ENCODE peak calls at places on chromosomes 5 and 9, in four cellular contexts. Q is HCT116, M is K562, Z is transverse colon. S is an unnamed sample.

GRCh38 chr9:125462766-125463384 is 201.2 kb downstream of the GAPVD1 start:
- DNase-seq in Q (no peak), M (no peak), Z (no peak), S (no peak)

GRCh38 chr5:35857606-35858205 is 1.0 kb downstream of the IL7R start:
- DNase-seq in Q (no peak), M (no peak), Z (no peak), S (no peak)

GRCh38 chr9:35829764-35830096 is 702 bp downstream of the TMEM8B start:
- DNase-seq in Q (no peak), M (no peak), Z (no peak), S (no peak)

GRCh38 chr5:139417214-139417613 is 13.3 kb upstream of the SPATA24 start:
- DNase-seq in Q (no peak), M (no peak), Z (no peak), S (no peak)

GRCh38 chr5:142661143-142661542 is 24.7 kb downstream of the FGF1 start:
- DNase-seq in Q (no peak), M (no peak), Z (no peak), S (no peak)

GRCh38 chr9:607417-607816 is 234.1 kb upstream of the DMRT1 start:
- DNase-seq in Q (no peak), M (no peak), Z (no peak), S (no peak)

GRCh38 chr9:86714976-86715375 is 232.3 kb downstream of the GAS1 start:
- DNase-seq in Q (no peak), M (no peak), Z (no peak), S (no peak)

GRCh38 chr9:3948826-3949578 is 350.9 kb downstream of the GLIS3 start:
- DNase-seq in Q (no peak), M (no peak), Z (no peak), S (no peak)

GRCh38 chr5:132296412-132297001 is 2.3 kb downstream of the SLC22A4 start:
- DNase-seq in Q (no peak), M (no peak), Z (no peak), S (peak)

GRCh38 chr9:86410281-86410680 is 56.1 kb upstream of the TUT7 start:
- DNase-seq in Q (no peak), M (no peak), Z (no peak), S (no peak)

GRCh38 chr9:115925424-115925823 is 228.2 kb upstream of the PAPPA start:
- DNase-seq in Q (no peak), M (no peak), Z (no peak), S (no peak)

GRCh38 chr9:37061763-37062162 is 27.7 kb upstream of the PAX5 start:
- DNase-seq in Q (no peak), M (no peak), Z (no peak), S (no peak)

GRCh38 chr9:4985376-4986266 is 549 bp downstream of the JAK2 start:
- DNase-seq in Q (peak), M (peak), Z (peak), S (no peak)

GRCh38 chr9:35691325-35691631 is 1.6 kb upstream of the TPM2 start:
- DNase-seq in Q (no peak), M (no peak), Z (no peak), S (no peak)

GRCh38 chr5:66821626-66822429 is 225.6 kb downstream of the MAST4 start:
- DNase-seq in Q (no peak), M (no peak), Z (no peak), S (no peak)

GRCh38 chr5:2848634-2849033 is 97.2 kb upstream of the IRX2 start:
- DNase-seq in Q (no peak), M (no peak), Z (no peak), S (no peak)

GRCh38 chr5:133480366-133480765 is 132.0 kb downstream of the FSTL4 start:
- DNase-seq in Q (no peak), M (no peak), Z (no peak), S (no peak)

GRCh38 chr5:134466241-134467069 is 54.8 kb upstream of the CDKN2AIPNL start:
- DNase-seq in Q (peak), M (peak), Z (peak), S (peak)

GRCh38 chr5:19880859-19881436 is 107.1 kb downstream of the CDH18 start:
- DNase-seq in Q (no peak), M (no peak), Z (no peak), S (no peak)

GRCh38 chr9:32424616-32425015 is 40.2 kb downstream of the ACO1 start:
- DNase-seq in Q (no peak), M (no peak), Z (no peak), S (no peak)

GRCh38 chr5:173602423-173602822 is 14.0 kb downstream of the BOD1 start:
- DNase-seq in Q (no peak), M (no peak), Z (no peak), S (no peak)

GRCh38 chr5:179393078-179393477 is 47.8 kb upstream of the ADAMTS2 start:
- DNase-seq in Q (peak), M (no peak), Z (no peak), S (peak)
- TF ChIP-seq POLR2AphosphoS5 in Q (no peak), M (no peak), Z (no peak), S (no peak)

GRCh38 chr9:113805753-113806152 is 70.4 kb upstream of the ZNF618 start:
- DNase-seq in Q (no peak), M (no peak), Z (no peak), S (no peak)

GRCh38 chr9:113809192-113809482 is 67.0 kb upstream of the ZNF618 start:
- DNase-seq in Q (no peak), M (no peak), Z (no peak), S (no peak)

GRCh38 chr9:113803811-113804589 is 72.1 kb upstream of the ZNF618 start:
- DNase-seq in Q (no peak), M (no peak), Z (no peak), S (no peak)

GRCh38 chr9:113808391-113809191 is 67.5 kb upstream of the ZNF618 start:
- DNase-seq in Q (peak), M (no peak), Z (no peak), S (no peak)

GRCh38 chr9:113807173-113808061 is 68.7 kb upstream of the ZNF618 start:
- DNase-seq in Q (peak), M (peak), Z (peak), S (no peak)
- TF ChIP-seq POLR2AphosphoS5 in Q (no peak), M (no peak), Z (no peak), S (no peak)

GRCh38 chr5:176412517-176413254 is 3.7 kb downstream of the CLTB start:
- DNase-seq in Q (no peak), M (peak), Z (no peak), S (no peak)
- TF ChIP-seq POLR2AphosphoS5 in Q (no peak), M (no peak), Z (no peak), S (no peak)

GRCh38 chr9:19896161-19896560 is 107.3 kb upstream of the SLC24A2 start:
- DNase-seq in Q (no peak), M (no peak), Z (no peak), S (no peak)
- TF ChIP-seq POLR2AphosphoS5 in Q (no peak), M (no peak), Z (no peak), S (no peak)

GRCh38 chr5:149271717-149272558 is at the start of gene AFAP1L1:
- DNase-seq in Q (peak), M (peak), Z (peak), S (no peak)
- TF ChIP-seq POLR2AphosphoS5 in Q (peak), M (no peak), Z (peak), S (peak)

GRCh38 chr5:119340597-119341218 is 15.1 kb upstream of the TNFAIP8 start:
- DNase-seq in Q (no peak), M (no peak), Z (peak), S (no peak)
- TF ChIP-seq POLR2AphosphoS5 in Q (no peak), M (no peak), Z (no peak), S (no peak)

DNA sequence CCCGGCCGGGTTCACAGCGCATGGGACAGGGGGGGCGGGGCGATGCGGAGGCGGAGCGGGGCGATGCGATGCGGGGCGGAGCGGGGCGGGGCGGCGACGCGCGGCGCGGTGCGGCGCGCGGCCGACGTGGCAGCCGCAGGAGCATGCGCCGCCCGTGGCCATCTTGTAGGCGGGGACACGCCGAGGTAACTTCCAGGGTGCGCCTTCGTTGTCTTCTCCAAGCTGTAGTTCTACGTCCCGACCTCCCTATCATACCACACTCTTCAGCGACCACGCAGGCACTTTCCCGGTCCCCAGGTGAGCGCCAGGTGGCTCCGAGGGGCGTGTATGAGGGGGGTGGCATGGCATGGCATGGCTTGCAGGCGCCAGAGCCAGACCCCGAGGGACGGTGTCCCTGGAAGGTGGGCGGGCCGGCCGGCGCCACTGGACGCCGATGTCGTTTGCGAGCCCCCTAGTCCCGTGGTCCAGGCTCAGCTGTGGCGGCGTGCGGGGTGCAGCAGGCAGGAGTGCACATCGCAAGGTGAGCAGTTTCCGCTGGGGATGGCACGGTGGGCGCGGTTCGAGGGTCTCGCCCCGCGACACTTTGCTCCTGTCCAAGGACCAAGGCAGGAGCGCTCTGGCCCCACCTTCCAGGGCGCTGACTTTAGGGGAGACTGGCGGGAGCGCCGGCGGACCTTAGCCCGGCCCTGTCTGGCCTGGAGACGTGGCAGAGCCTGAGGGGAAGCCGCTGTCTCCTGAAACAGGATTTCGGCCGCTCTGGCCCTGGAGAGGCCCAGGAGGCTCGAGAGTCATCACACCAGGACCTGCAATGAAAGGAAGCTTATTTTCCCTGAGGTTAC is at the start of gene PRRC1:
- DNase-seq in Q (peak), M (peak), Z (peak), S (no peak)
- TF ChIP-seq POLR2AphosphoS5 in Q (peak), M (peak), Z (peak), S (no peak)